ENCODE peak calls at places on chromosomes 13 and 19, in four cellular contexts. One of them, this sample, is unnamed.

GRCh38 chr19:11577451-11578341 is at the start of gene ACP5:
- DNase-seq in IMR-90: no peak
- DNase-seq in A673: peak
- DNase-seq in thoracic aorta: no peak
- DNase-seq in this sample: peak

GRCh38 chr19:632228-633067 is 889 bp downstream of the POLRMT start:
- DNase-seq in IMR-90: peak
- DNase-seq in A673: peak
- DNase-seq in thoracic aorta: no peak
- DNase-seq in this sample: peak

GRCh38 chr13:91185294-91185863 is 162.1 kb upstream of the MIR17HG start:
- DNase-seq in IMR-90: peak
- DNase-seq in A673: peak
- DNase-seq in thoracic aorta: no peak
- DNase-seq in this sample: no peak

GRCh38 chr13:77868717-77869116 is 49.9 kb downstream of the EDNRB start:
- DNase-seq in IMR-90: peak
- DNase-seq in A673: peak
- DNase-seq in thoracic aorta: no peak
- DNase-seq in this sample: no peak

GRCh38 chr13:106814389-106814903 is 246.5 kb upstream of the ARGLU1 start:
- DNase-seq in IMR-90: no peak
- DNase-seq in A673: no peak
- DNase-seq in thoracic aorta: no peak
- DNase-seq in this sample: no peak

GRCh38 chr13:53137777-53138176 is 109.2 kb downstream of the OLFM4 start:
- DNase-seq in IMR-90: peak
- DNase-seq in A673: peak
- DNase-seq in thoracic aorta: no peak
- DNase-seq in this sample: no peak

GRCh38 chr19:45842198-45842597 is 20.7 kb downstream of the SYMPK start:
- DNase-seq in IMR-90: no peak
- DNase-seq in A673: no peak
- DNase-seq in thoracic aorta: no peak
- DNase-seq in this sample: no peak

GRCh38 chr19:6527893-6528543 is 2.8 kb upstream of the TNFSF9 start:
- DNase-seq in IMR-90: no peak
- DNase-seq in A673: no peak
- DNase-seq in thoracic aorta: no peak
- DNase-seq in this sample: no peak

GRCh38 chr13:29901714-29902631 is 51.6 kb upstream of the UBL3 start:
- DNase-seq in IMR-90: peak
- DNase-seq in A673: peak
- DNase-seq in thoracic aorta: no peak
- DNase-seq in this sample: no peak

GRCh38 chr13:99442273-99442895 is 58.9 kb upstream of the TM9SF2 start:
- DNase-seq in IMR-90: peak
- DNase-seq in A673: peak
- DNase-seq in thoracic aorta: no peak
- DNase-seq in this sample: peak

GRCh38 chr19:53847555-53847954 is 20.1 kb upstream of the MYADM start:
- DNase-seq in IMR-90: no peak
- DNase-seq in A673: no peak
- DNase-seq in thoracic aorta: no peak
- DNase-seq in this sample: no peak

GRCh38 chr19:411723-412355 is 2.9 kb upstream of the C2CD4C start:
- DNase-seq in IMR-90: no peak
- DNase-seq in A673: no peak
- DNase-seq in thoracic aorta: no peak
- DNase-seq in this sample: peak

GRCh38 chr19:35915508-35915907 is 7.4 kb upstream of the TYROBP start:
- DNase-seq in IMR-90: no peak
- DNase-seq in A673: no peak
- DNase-seq in thoracic aorta: no peak
- DNase-seq in this sample: no peak

GRCh38 chr13:34634443-34634842 is 307.6 kb upstream of the NBEA start:
- DNase-seq in IMR-90: no peak
- DNase-seq in A673: no peak
- DNase-seq in thoracic aorta: no peak
- DNase-seq in this sample: no peak

GRCh38 chr19:51440846-51441409 is 17.3 kb downstream of the SIGLEC8 start:
- DNase-seq in IMR-90: no peak
- DNase-seq in A673: no peak
- DNase-seq in thoracic aorta: no peak
- DNase-seq in this sample: no peak

GRCh38 chr13:29909975-29910674 is 59.7 kb upstream of the UBL3 start:
- DNase-seq in IMR-90: peak
- DNase-seq in A673: no peak
- DNase-seq in thoracic aorta: no peak
- DNase-seq in this sample: no peak

GRCh38 chr13:30111810-30112209 is 195.5 kb downstream of the KATNAL1 start:
- DNase-seq in IMR-90: no peak
- DNase-seq in A673: peak
- DNase-seq in thoracic aorta: no peak
- DNase-seq in this sample: no peak

GRCh38 chr13:29386246-29386645 is 209.2 kb downstream of the SLC7A1 start:
- DNase-seq in IMR-90: no peak
- DNase-seq in A673: no peak
- DNase-seq in thoracic aorta: no peak
- DNase-seq in this sample: no peak

GRCh38 chr13:73715114-73715909 is 418.9 kb downstream of the KLF12 start:
- DNase-seq in IMR-90: no peak
- DNase-seq in A673: no peak
- DNase-seq in thoracic aorta: no peak
- DNase-seq in this sample: no peak

GRCh38 chr13:44749906-44750305 is 173.8 kb upstream of the TSC22D1 start:
- DNase-seq in IMR-90: no peak
- DNase-seq in A673: no peak
- DNase-seq in thoracic aorta: no peak
- DNase-seq in this sample: no peak

GRCh38 chr13:26964278-26965057 is 203.9 kb upstream of the GPR12 start:
- DNase-seq in IMR-90: peak
- DNase-seq in A673: peak
- DNase-seq in thoracic aorta: no peak
- DNase-seq in this sample: no peak

GRCh38 chr13:36552334-36552733 is 120.0 kb downstream of the CCNA1 start:
- DNase-seq in IMR-90: no peak
- DNase-seq in A673: no peak
- DNase-seq in thoracic aorta: no peak
- DNase-seq in this sample: no peak

GRCh38 chr13:26601669-26602068 is 44.2 kb downstream of the WASF3 start:
- DNase-seq in IMR-90: peak
- DNase-seq in A673: peak
- DNase-seq in thoracic aorta: no peak
- DNase-seq in this sample: no peak

GRCh38 chr19:58571575-58571947 is 1.6 kb downstream of the MZF1 start:
- DNase-seq in IMR-90: no peak
- DNase-seq in A673: no peak
- DNase-seq in thoracic aorta: no peak
- DNase-seq in this sample: no peak

GRCh38 chr19:11324748-11325389 is 14.6 kb downstream of the RAB3D start:
- DNase-seq in IMR-90: no peak
- DNase-seq in A673: no peak
- DNase-seq in thoracic aorta: no peak
- DNase-seq in this sample: no peak

GRCh38 chr13:93420887-93421286 is 194.3 kb downstream of the GPC6 start:
- DNase-seq in IMR-90: no peak
- DNase-seq in A673: no peak
- DNase-seq in thoracic aorta: no peak
- DNase-seq in this sample: no peak

GRCh38 chr19:7637374-7638256 is 705 bp downstream of the STXBP2 start:
- DNase-seq in IMR-90: no peak
- DNase-seq in A673: no peak
- DNase-seq in thoracic aorta: no peak
- DNase-seq in this sample: no peak

GRCh38 chr19:44848036-44848804 is 2.1 kb downstream of the NECTIN2 start:
- DNase-seq in IMR-90: peak
- DNase-seq in A673: peak
- DNase-seq in thoracic aorta: no peak
- DNase-seq in this sample: peak

GRCh38 chr13:94595006-94595942 is 678 bp downstream of the TGDS start:
- DNase-seq in IMR-90: peak
- DNase-seq in A673: peak
- DNase-seq in thoracic aorta: no peak
- DNase-seq in this sample: peak

GRCh38 chr19:5131031-5131865 is 162.3 kb downstream of the KDM4B start:
- DNase-seq in IMR-90: no peak
- DNase-seq in A673: no peak
- DNase-seq in thoracic aorta: no peak
- DNase-seq in this sample: no peak

GRCh38 chr19:8615813-8616596 is 5.5 kb upstream of the ADAMTS10 start:
- DNase-seq in IMR-90: peak
- DNase-seq in A673: peak
- DNase-seq in thoracic aorta: no peak
- DNase-seq in this sample: peak

GRCh38 chr13:71871844-71872243 is 4.8 kb upstream of the DACH1 start:
- DNase-seq in IMR-90: no peak
- DNase-seq in A673: no peak
- DNase-seq in thoracic aorta: no peak
- DNase-seq in this sample: no peak

GRCh38 chr19:19064098-19064722 is 416 bp downstream of the SLC25A42 start:
- DNase-seq in IMR-90: no peak
- DNase-seq in A673: no peak
- DNase-seq in thoracic aorta: no peak
- DNase-seq in this sample: no peak

GRCh38 chr19:23440791-23441190 is 45.5 kb upstream of the ZNF91 start:
- DNase-seq in IMR-90: no peak
- DNase-seq in A673: no peak
- DNase-seq in thoracic aorta: no peak
- DNase-seq in this sample: peak

GRCh38 chr13:110463876-110464510 is 97.5 kb downstream of the RAB20 start:
- DNase-seq in IMR-90: peak
- DNase-seq in A673: no peak
- DNase-seq in thoracic aorta: no peak
- DNase-seq in this sample: no peak

GRCh38 chr19:40831502-40832430 is 18.5 kb downstream of the CYP2A6 start:
- DNase-seq in IMR-90: peak
- DNase-seq in A673: no peak
- DNase-seq in thoracic aorta: no peak
- DNase-seq in this sample: no peak
- H3K27ac ChIP-seq in IMR-90: peak
- H3K27ac ChIP-seq in A673: no peak
- H3K27ac ChIP-seq in thoracic aorta: no peak
- H3K27ac ChIP-seq in this sample: no peak

GRCh38 chr19:16098821-16099220 is 12.9 kb upstream of the RAB8A start:
- DNase-seq in IMR-90: no peak
- DNase-seq in A673: no peak
- DNase-seq in thoracic aorta: no peak
- DNase-seq in this sample: no peak
- H3K27ac ChIP-seq in IMR-90: no peak
- H3K27ac ChIP-seq in A673: no peak
- H3K27ac ChIP-seq in thoracic aorta: no peak
- H3K27ac ChIP-seq in this sample: no peak

GRCh38 chr13:113605866-113606438 is 21.4 kb downstream of the TFDP1 start:
- DNase-seq in IMR-90: no peak
- DNase-seq in A673: no peak
- DNase-seq in thoracic aorta: no peak
- DNase-seq in this sample: no peak
- H3K27ac ChIP-seq in IMR-90: no peak
- H3K27ac ChIP-seq in A673: no peak
- H3K27ac ChIP-seq in thoracic aorta: no peak
- H3K27ac ChIP-seq in this sample: no peak

DNA sequence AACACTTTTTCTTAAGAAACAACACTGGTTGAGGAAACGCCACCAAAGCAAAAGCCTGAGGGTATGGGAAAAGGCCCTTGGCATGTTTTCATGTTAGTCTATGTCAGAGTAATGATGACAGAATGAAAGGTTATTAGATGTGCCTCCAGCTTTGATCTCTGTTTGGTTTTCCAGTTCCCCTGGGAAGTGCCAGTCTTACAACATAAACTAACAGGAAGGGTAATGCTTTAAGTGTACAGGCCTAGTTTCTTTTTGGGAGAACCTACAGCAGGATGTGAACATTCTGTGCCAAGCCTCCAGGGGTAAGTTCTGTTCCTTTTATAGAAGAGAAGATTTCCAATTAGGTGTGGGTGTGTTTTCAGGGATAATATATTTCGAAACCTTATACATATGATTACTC is 121.7 kb downstream of the FNDC3A start:
- DNase-seq in IMR-90: peak
- DNase-seq in A673: peak
- DNase-seq in thoracic aorta: no peak
- DNase-seq in this sample: no peak
- H3K27ac ChIP-seq in IMR-90: peak
- H3K27ac ChIP-seq in A673: peak
- H3K27ac ChIP-seq in thoracic aorta: peak
- H3K27ac ChIP-seq in this sample: no peak

DNA sequence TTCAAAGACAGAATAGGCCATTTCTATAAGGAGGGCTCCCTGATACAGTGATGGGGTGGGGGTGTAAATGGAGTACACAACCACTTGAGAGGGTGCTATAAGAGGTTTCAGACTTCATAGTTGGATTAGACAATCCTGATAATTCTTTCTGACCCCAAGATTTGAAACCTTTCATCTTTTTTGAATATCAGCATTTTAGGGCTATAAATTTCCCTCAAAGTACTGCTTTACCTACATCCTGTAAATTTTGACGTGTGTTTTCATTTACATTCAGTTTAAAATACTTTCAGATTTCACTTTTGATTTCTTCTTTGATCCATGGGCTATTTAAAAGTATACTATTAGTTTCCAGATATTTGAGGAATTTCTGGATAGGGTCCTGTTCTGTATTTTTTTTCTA is 40.0 kb upstream of the SIN3B start:
- DNase-seq in IMR-90: no peak
- DNase-seq in A673: no peak
- DNase-seq in thoracic aorta: no peak
- DNase-seq in this sample: no peak
- H3K27ac ChIP-seq in IMR-90: no peak
- H3K27ac ChIP-seq in A673: no peak
- H3K27ac ChIP-seq in thoracic aorta: no peak
- H3K27ac ChIP-seq in this sample: no peak

GRCh38 chr19:16367269-16367683 is 42.6 kb downstream of the KLF2 start:
- DNase-seq in IMR-90: no peak
- DNase-seq in A673: no peak
- DNase-seq in thoracic aorta: no peak
- DNase-seq in this sample: no peak
- H3K27ac ChIP-seq in IMR-90: no peak
- H3K27ac ChIP-seq in A673: no peak
- H3K27ac ChIP-seq in thoracic aorta: no peak
- H3K27ac ChIP-seq in this sample: no peak

GRCh38 chr19:55493052-55493649 is 4.9 kb downstream of the SSC5D start:
- DNase-seq in IMR-90: peak
- DNase-seq in A673: no peak
- DNase-seq in thoracic aorta: no peak
- DNase-seq in this sample: no peak
- H3K27ac ChIP-seq in IMR-90: peak
- H3K27ac ChIP-seq in A673: no peak
- H3K27ac ChIP-seq in thoracic aorta: no peak
- H3K27ac ChIP-seq in this sample: no peak